ENCODE peak calls at places on chromosomes 3 and 15, in ten cellular contexts. R, L, B, X, F, Y, Z, W, U and A are unnamed samples.

GRCh38 chr3:45544024-45544718 is 50.4 kb upstream of the LIMD1 start:
- DNase-seq in R (no peak), L (no peak), B (no peak), X (no peak), F (no peak), Y (no peak), Z (no peak), W (no peak), U (no peak), A (no peak)

GRCh38 chr3:125585595-125586223 is 9.6 kb downstream of the OSBPL11 start:
- DNase-seq in R (peak), L (peak), B (peak), X (peak), F (peak), Y (no peak), Z (peak), W (no peak), U (peak), A (peak)

GRCh38 chr3:127691494-127691893 is 18.7 kb downstream of the ABTB1 start:
- DNase-seq in R (no peak), L (no peak), B (no peak), X (peak), F (no peak), Y (no peak), Z (no peak), W (no peak), U (no peak), A (peak)

GRCh38 chr15:81033508-81033907 is 32.8 kb downstream of the TLNRD1 start:
- DNase-seq in R (no peak), L (no peak), B (no peak), X (no peak), F (no peak), Y (no peak), Z (no peak), W (no peak), U (no peak), A (no peak)

GRCh38 chr15:95932676-95933075 is 397.8 kb upstream of the NR2F2 start:
- DNase-seq in R (no peak), L (no peak), B (no peak), X (peak), F (no peak), Y (no peak), Z (peak), W (no peak), U (no peak), A (no peak)

GRCh38 chr3:153162513-153163348 is 705 bp downstream of the RAP2B start:
- DNase-seq in R (peak), L (peak), B (peak), X (peak), F (peak), Y (no peak), Z (peak), W (no peak), U (peak), A (peak)

GRCh38 chr15:69548771-69549170 is 96.2 kb downstream of the RPLP1 start:
- DNase-seq in R (no peak), L (no peak), B (no peak), X (peak), F (no peak), Y (no peak), Z (no peak), W (no peak), U (no peak), A (peak)

GRCh38 chr15:59256538-59256937 is 49.9 kb downstream of the LDHAL6B start:
- DNase-seq in R (no peak), L (no peak), B (no peak), X (no peak), F (no peak), Y (no peak), Z (no peak), W (no peak), U (no peak), A (no peak)

GRCh38 chr3:45974686-45975085 is 20.9 kb downstream of the FYCO1 start:
- DNase-seq in R (no peak), L (no peak), B (no peak), X (no peak), F (no peak), Y (no peak), Z (no peak), W (no peak), U (no peak), A (no peak)

GRCh38 chr15:65576669-65577068 is 34.3 kb downstream of the INTS14 start:
- DNase-seq in R (no peak), L (no peak), B (no peak), X (peak), F (no peak), Y (no peak), Z (peak), W (no peak), U (no peak), A (no peak)

GRCh38 chr3:164194842-164195241 is 883.5 kb downstream of the SI start:
- DNase-seq in R (no peak), L (no peak), B (no peak), X (no peak), F (no peak), Y (no peak), Z (no peak), W (no peak), U (no peak), A (no peak)

GRCh38 chr15:50828610-50829206 is 63.2 kb upstream of the SPPL2A start:
- DNase-seq in R (no peak), L (no peak), B (no peak), X (peak), F (no peak), Y (no peak), Z (peak), W (no peak), U (no peak), A (no peak)
- TF ChIP-seq CTCF in R (no peak), L (no peak), B (no peak), X (no peak), F (no peak), Y (no peak), Z (no peak), W (no peak), U (no peak), A (no peak)

GRCh38 chr15:85006201-85006600 is 24.5 kb downstream of the PDE8A start:
- DNase-seq in R (no peak), L (no peak), B (no peak), X (no peak), F (no peak), Y (no peak), Z (no peak), W (no peak), U (no peak), A (no peak)

GRCh38 chr15:85006655-85007054 is 25.0 kb downstream of the PDE8A start:
- DNase-seq in R (no peak), L (no peak), B (no peak), X (no peak), F (no peak), Y (no peak), Z (no peak), W (no peak), U (no peak), A (no peak)

GRCh38 chr15:85004551-85004950 is 22.9 kb downstream of the PDE8A start:
- DNase-seq in R (no peak), L (no peak), B (no peak), X (no peak), F (no peak), Y (no peak), Z (no peak), W (no peak), U (no peak), A (no peak)

GRCh38 chr15:85005744-85006143 is 24.1 kb downstream of the PDE8A start:
- DNase-seq in R (no peak), L (no peak), B (no peak), X (no peak), F (no peak), Y (no peak), Z (no peak), W (no peak), U (no peak), A (no peak)

GRCh38 chr15:85005319-85005718 is 23.7 kb downstream of the PDE8A start:
- DNase-seq in R (no peak), L (no peak), B (no peak), X (no peak), F (no peak), Y (no peak), Z (no peak), W (no peak), U (no peak), A (no peak)
- TF ChIP-seq CTCF in R (no peak), L (no peak), B (no peak), X (no peak), F (no peak), Y (no peak), Z (peak), W (no peak), U (no peak), A (no peak)

GRCh38 chr3:13282986-13283876 is 136.9 kb downstream of the NUP210 start:
- DNase-seq in R (no peak), L (peak), B (peak), X (peak), F (no peak), Y (no peak), Z (no peak), W (no peak), U (no peak), A (peak)
- TF ChIP-seq CTCF in R (peak), L (no peak), B (no peak), X (no peak), F (peak), Y (peak), Z (peak), W (peak), U (peak), A (peak)

GRCh38 chr3:184308744-184309143 is 5.7 kb upstream of the EIF4G1 start:
- DNase-seq in R (no peak), L (no peak), B (no peak), X (no peak), F (no peak), Y (no peak), Z (no peak), W (no peak), U (no peak), A (no peak)
- TF ChIP-seq CTCF in R (no peak), L (no peak), B (no peak), X (no peak), F (no peak), Y (no peak), Z (no peak), W (no peak), U (no peak), A (no peak)